ENCODE peak calls at places on chromosome 7, in four cellular contexts. X, U, O and E are unnamed samples.

GRCh38 chr7:104137971-104138370 is 69.8 kb downstream of the ORC5 start:
- DNase-seq in U (peak), X (no peak), O (no peak), E (no peak)

GRCh38 chr7:141483044-141483443 is 68.2 kb upstream of the AGK start:
- DNase-seq in U (no peak), X (no peak), O (no peak), E (no peak)

GRCh38 chr7:4610768-4611467 is 71.2 kb upstream of the FOXK1 start:
- DNase-seq in O (no peak), U (no peak), X (peak), E (peak)

GRCh38 chr7:35487402-35487801 is 207.5 kb downstream of the HERPUD2 start:
- DNase-seq in X (no peak), O (no peak), U (no peak), E (no peak)

GRCh38 chr7:105691692-105692564 is 110.6 kb upstream of the EFCAB10 start:
- DNase-seq in U (peak), X (peak), O (peak), E (peak)

GRCh38 chr7:151895008-151895661 is 18.2 kb upstream of the PRKAG2 start:
- DNase-seq in X (no peak), O (peak), U (no peak), E (no peak)

GRCh38 chr7:139635521-139636240 is 112.2 kb downstream of the CLEC2L start:
- DNase-seq in X (peak), O (no peak), U (no peak), E (no peak)

GRCh38 chr7:19111474-19112143 is 5.8 kb downstream of the TWIST1 start:
- DNase-seq in X (no peak), O (no peak), U (no peak), E (no peak)

GRCh38 chr7:7992502-7992901 is 23.9 kb downstream of the GLCCI1 start:
- DNase-seq in X (no peak), O (no peak), U (no peak), E (no peak)

GRCh38 chr7:35374858-35375257 is 121.0 kb upstream of the TBX20 start:
- DNase-seq in X (no peak), U (no peak), O (no peak), E (no peak)

GRCh38 chr7:142523821-142524460 is 225.3 kb upstream of the PRSS1 start:
- DNase-seq in O (no peak), U (no peak), X (no peak), E (no peak)